ENCODE peak calls at places on chromosome 7, in ten cellular contexts. One of them, this sample, is unnamed.

GRCh38 chr7:21844742-21845141 is 101.0 kb downstream of the CDCA7L start:
- DNase-seq in sigmoid colon: no peak
- DNase-seq in adrenal gland: no peak
- DNase-seq in uterus: no peak
- DNase-seq in ovary: no peak
- DNase-seq in heart left ventricle: no peak
- DNase-seq in HCT116: no peak
- DNase-seq in Peyer's patch: no peak
- DNase-seq in A549: no peak
- DNase-seq in transverse colon: no peak
- DNase-seq in this sample: no peak

GRCh38 chr7:130853503-130854279 is 119.7 kb upstream of the KLF14 start:
- DNase-seq in adrenal gland: no peak
- DNase-seq in sigmoid colon: no peak
- DNase-seq in A549: peak; percentile 57
- DNase-seq in uterus: no peak
- DNase-seq in ovary: no peak
- DNase-seq in HCT116: peak; percentile 96
- DNase-seq in Peyer's patch: no peak
- DNase-seq in heart left ventricle: no peak
- DNase-seq in transverse colon: no peak
- DNase-seq in this sample: no peak

GRCh38 chr7:37657798-37658197 is 25.8 kb upstream of the GPR141 start:
- DNase-seq in Peyer's patch: no peak
- DNase-seq in heart left ventricle: no peak
- DNase-seq in A549: no peak
- DNase-seq in ovary: no peak
- DNase-seq in sigmoid colon: no peak
- DNase-seq in adrenal gland: no peak
- DNase-seq in uterus: no peak
- DNase-seq in HCT116: no peak
- DNase-seq in transverse colon: no peak
- DNase-seq in this sample: no peak

GRCh38 chr7:104541897-104542296 is 213.5 kb downstream of the LHFPL3 start:
- DNase-seq in uterus: no peak
- DNase-seq in adrenal gland: no peak
- DNase-seq in A549: no peak
- DNase-seq in sigmoid colon: no peak
- DNase-seq in HCT116: no peak
- DNase-seq in transverse colon: no peak
- DNase-seq in ovary: no peak
- DNase-seq in Peyer's patch: no peak
- DNase-seq in heart left ventricle: no peak
- DNase-seq in this sample: no peak

GRCh38 chr7:147586526-147586925 is 1004.0 kb upstream of the C7orf33 start:
- DNase-seq in uterus: no peak
- DNase-seq in heart left ventricle: no peak
- DNase-seq in Peyer's patch: no peak
- DNase-seq in ovary: no peak
- DNase-seq in HCT116: no peak
- DNase-seq in A549: no peak
- DNase-seq in adrenal gland: no peak
- DNase-seq in sigmoid colon: no peak
- DNase-seq in transverse colon: no peak
- DNase-seq in this sample: no peak

GRCh38 chr7:15566476-15566875 is 4.7 kb upstream of the AGMO start:
- DNase-seq in sigmoid colon: no peak
- DNase-seq in transverse colon: no peak
- DNase-seq in A549: no peak
- DNase-seq in adrenal gland: no peak
- DNase-seq in heart left ventricle: no peak
- DNase-seq in uterus: no peak
- DNase-seq in Peyer's patch: no peak
- DNase-seq in ovary: no peak
- DNase-seq in HCT116: no peak
- DNase-seq in this sample: no peak

GRCh38 chr7:35253680-35254495 is at the start of gene TBX20:
- DNase-seq in uterus: no peak
- DNase-seq in heart left ventricle: peak; percentile 89
- DNase-seq in Peyer's patch: no peak
- DNase-seq in adrenal gland: no peak
- DNase-seq in sigmoid colon: no peak
- DNase-seq in HCT116: no peak
- DNase-seq in A549: peak; percentile 79
- DNase-seq in ovary: no peak
- DNase-seq in transverse colon: peak; percentile 51
- DNase-seq in this sample: no peak

GRCh38 chr7:159107052-159107892 is 37.4 kb downstream of the VIPR2 start:
- DNase-seq in Peyer's patch: no peak
- DNase-seq in heart left ventricle: peak; percentile 28
- DNase-seq in HCT116: no peak
- DNase-seq in uterus: no peak
- DNase-seq in sigmoid colon: peak; percentile 50
- DNase-seq in adrenal gland: no peak
- DNase-seq in ovary: peak; percentile 32
- DNase-seq in transverse colon: no peak
- DNase-seq in A549: no peak
- DNase-seq in this sample: no peak

GRCh38 chr7:113730309-113730955 is 188.4 kb downstream of the PPP1R3A start:
- DNase-seq in transverse colon: no peak
- DNase-seq in HCT116: no peak
- DNase-seq in uterus: no peak
- DNase-seq in heart left ventricle: no peak
- DNase-seq in adrenal gland: no peak
- DNase-seq in ovary: no peak
- DNase-seq in Peyer's patch: no peak
- DNase-seq in A549: no peak
- DNase-seq in sigmoid colon: no peak
- DNase-seq in this sample: no peak

GRCh38 chr7:124072603-124073324 is 39.9 kb upstream of the TMEM229A start:
- DNase-seq in A549: no peak
- DNase-seq in heart left ventricle: no peak
- DNase-seq in Peyer's patch: no peak
- DNase-seq in HCT116: no peak
- DNase-seq in adrenal gland: no peak
- DNase-seq in uterus: no peak
- DNase-seq in transverse colon: no peak
- DNase-seq in ovary: no peak
- DNase-seq in sigmoid colon: no peak
- DNase-seq in this sample: no peak

GRCh38 chr7:118629898-118630469 is 405.5 kb downstream of the ANKRD7 start:
- DNase-seq in A549: no peak
- DNase-seq in HCT116: no peak
- DNase-seq in adrenal gland: no peak
- DNase-seq in heart left ventricle: no peak
- DNase-seq in uterus: no peak
- DNase-seq in sigmoid colon: no peak
- DNase-seq in ovary: no peak
- DNase-seq in transverse colon: no peak
- DNase-seq in Peyer's patch: no peak
- DNase-seq in this sample: no peak

DNA sequence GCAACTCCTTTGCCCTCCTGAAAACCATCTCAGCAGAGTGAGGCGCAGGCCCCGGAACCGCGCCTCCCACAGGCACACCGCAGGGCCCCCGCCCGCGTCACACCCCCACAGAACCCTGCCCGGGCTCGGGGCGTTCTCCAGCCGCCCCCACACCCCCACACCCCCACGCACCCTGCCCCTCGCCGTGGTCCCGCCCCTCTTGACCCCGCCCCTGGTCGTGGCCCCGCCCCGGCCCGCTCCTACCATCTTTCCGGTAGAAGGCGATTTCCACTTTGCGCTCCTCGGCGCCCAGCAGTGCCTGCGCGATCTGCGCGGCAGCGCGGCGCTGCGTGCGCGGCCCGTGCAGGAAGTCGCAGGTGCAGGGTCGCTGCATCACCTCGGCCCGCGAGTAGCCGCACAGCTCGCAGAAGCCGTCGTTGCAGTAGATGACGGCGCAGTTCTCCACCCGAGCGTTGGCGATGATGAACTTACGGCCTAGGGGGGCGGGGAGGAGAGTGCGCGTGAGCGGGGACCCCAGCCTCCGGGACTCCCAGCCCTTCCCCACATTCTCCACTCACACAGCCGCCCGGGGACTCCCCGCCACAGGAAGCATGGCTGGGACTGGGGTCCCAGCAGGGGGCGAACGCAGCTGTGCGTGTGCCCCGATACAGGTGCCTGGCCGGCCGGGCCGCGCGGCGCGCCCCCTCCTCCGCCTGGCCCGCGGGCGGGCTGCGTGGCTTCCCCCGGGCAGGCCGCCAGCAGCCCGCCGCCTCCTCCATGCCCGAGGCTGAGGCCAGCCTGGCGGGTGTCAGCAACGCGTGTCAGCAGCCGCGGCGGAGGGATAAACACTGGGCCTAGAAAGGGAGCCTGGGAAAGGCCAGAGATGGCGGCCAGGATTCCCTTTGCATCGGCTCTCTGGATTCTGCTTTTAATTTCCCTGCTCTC is 3.4 kb downstream of the KCNH2 start:
- DNase-seq in adrenal gland: peak; percentile 36
- DNase-seq in uterus: peak; percentile 78
- DNase-seq in heart left ventricle: peak; percentile 82
- DNase-seq in ovary: peak; percentile 79
- DNase-seq in sigmoid colon: peak; percentile 81
- DNase-seq in A549: peak; percentile 71
- DNase-seq in HCT116: peak; percentile 43
- DNase-seq in Peyer's patch: peak; percentile 90
- DNase-seq in transverse colon: peak; percentile 83
- DNase-seq in this sample: no peak
- TF ChIP-seq POLR2A in adrenal gland: no peak
- TF ChIP-seq POLR2A in uterus: peak; percentile 22
- TF ChIP-seq POLR2A in heart left ventricle: no peak
- TF ChIP-seq POLR2A in ovary: no peak
- TF ChIP-seq POLR2A in sigmoid colon: no peak
- TF ChIP-seq POLR2A in A549: peak; percentile 91
- TF ChIP-seq POLR2A in HCT116: peak; percentile 73
- TF ChIP-seq POLR2A in Peyer's patch: peak; percentile 19
- TF ChIP-seq POLR2A in transverse colon: peak; percentile 35
- TF ChIP-seq POLR2A in this sample: no peak

DNA sequence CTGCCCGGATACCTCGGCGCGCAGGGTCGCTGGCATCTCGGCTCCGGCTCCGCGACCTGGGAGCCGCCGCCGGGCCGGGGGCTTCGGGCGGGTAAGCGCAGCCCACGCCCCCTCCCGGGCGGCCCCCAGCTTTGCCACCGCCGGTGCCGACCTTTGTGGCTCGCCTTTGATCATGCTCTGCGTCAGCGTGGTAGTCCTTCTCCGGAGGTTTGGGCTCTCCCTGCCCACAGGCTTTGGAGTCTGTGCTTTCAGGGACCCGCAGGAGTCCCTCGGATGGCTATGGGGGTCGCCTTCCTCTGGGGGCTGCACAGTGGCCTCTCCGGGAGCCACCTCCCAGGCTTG is 7.3 kb downstream of the ATP6V1F start:
- DNase-seq in Peyer's patch: no peak
- DNase-seq in uterus: no peak
- DNase-seq in heart left ventricle: no peak
- DNase-seq in HCT116: no peak
- DNase-seq in ovary: no peak
- DNase-seq in sigmoid colon: no peak
- DNase-seq in transverse colon: no peak
- DNase-seq in A549: no peak
- DNase-seq in adrenal gland: no peak
- DNase-seq in this sample: no peak
- TF ChIP-seq CTCF in Peyer's patch: no peak
- TF ChIP-seq CTCF in uterus: no peak
- TF ChIP-seq CTCF in heart left ventricle: no peak
- TF ChIP-seq CTCF in HCT116: no peak
- TF ChIP-seq CTCF in ovary: no peak
- TF ChIP-seq CTCF in sigmoid colon: no peak
- TF ChIP-seq CTCF in transverse colon: no peak
- TF ChIP-seq CTCF in A549: no peak
- TF ChIP-seq CTCF in adrenal gland: no peak
- TF ChIP-seq CTCF in this sample: no peak

GRCh38 chr7:100696123-100696521 is 2.1 kb upstream of the GIGYF1 start:
- DNase-seq in A549: no peak
- DNase-seq in transverse colon: no peak
- DNase-seq in heart left ventricle: no peak
- DNase-seq in sigmoid colon: no peak
- DNase-seq in adrenal gland: no peak
- DNase-seq in uterus: no peak
- DNase-seq in Peyer's patch: no peak
- DNase-seq in HCT116: no peak
- DNase-seq in ovary: no peak
- DNase-seq in this sample: no peak
- H3K4me3 ChIP-seq in A549: no peak overlapping the region
- H3K4me3 ChIP-seq in transverse colon: no peak overlapping the region
- H3K4me3 ChIP-seq in heart left ventricle: no peak overlapping the region
- H3K4me3 ChIP-seq in sigmoid colon: no peak overlapping the region
- H3K4me3 ChIP-seq in adrenal gland: no peak overlapping the region
- H3K4me3 ChIP-seq in uterus: no peak overlapping the region
- H3K4me3 ChIP-seq in Peyer's patch: no peak overlapping the region
- H3K4me3 ChIP-seq in HCT116: no peak overlapping the region
- H3K4me3 ChIP-seq in ovary: no peak overlapping the region
- H3K4me3 ChIP-seq in this sample: no peak overlapping the region

GRCh38 chr7:132966731-132967130 is 115.2 kb downstream of the CHCHD3 start:
- DNase-seq in A549: no peak
- DNase-seq in HCT116: no peak
- DNase-seq in adrenal gland: no peak
- DNase-seq in transverse colon: no peak
- DNase-seq in uterus: no peak
- DNase-seq in heart left ventricle: no peak
- DNase-seq in sigmoid colon: no peak
- DNase-seq in ovary: no peak
- DNase-seq in Peyer's patch: no peak
- DNase-seq in this sample: no peak
- TF ChIP-seq POLR2A in A549: no peak
- TF ChIP-seq POLR2A in HCT116: no peak
- TF ChIP-seq POLR2A in adrenal gland: no peak
- TF ChIP-seq POLR2A in transverse colon: no peak
- TF ChIP-seq POLR2A in uterus: no peak
- TF ChIP-seq POLR2A in heart left ventricle: no peak
- TF ChIP-seq POLR2A in sigmoid colon: no peak
- TF ChIP-seq POLR2A in ovary: no peak
- TF ChIP-seq POLR2A in Peyer's patch: no peak
- TF ChIP-seq POLR2A in this sample: no peak

DNA sequence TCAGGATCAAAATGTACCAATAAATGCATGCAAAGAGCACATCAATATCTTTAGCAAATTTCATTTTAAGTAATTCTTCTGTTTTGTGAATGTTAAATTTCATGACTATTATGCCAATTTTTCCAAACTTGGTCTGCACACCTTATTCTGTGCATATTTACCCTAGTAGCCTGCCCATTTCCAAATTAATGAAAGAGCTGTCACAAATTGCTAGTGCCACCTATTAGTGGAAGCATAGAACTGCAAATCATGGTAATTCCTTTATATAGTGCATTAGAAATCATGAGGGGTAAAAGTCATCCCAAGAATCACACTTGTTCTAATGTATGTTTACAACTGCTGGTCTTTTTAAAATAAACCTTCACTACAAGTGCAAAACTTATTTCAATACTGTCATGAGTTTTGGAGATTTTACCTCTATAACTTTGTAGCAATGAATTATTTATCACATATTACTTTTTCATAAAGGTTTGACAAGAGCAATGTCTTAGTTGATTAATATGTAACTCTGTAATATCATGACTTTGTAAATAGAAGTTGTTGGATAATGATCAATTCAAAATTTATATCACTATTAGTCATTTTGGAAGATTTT is 5.7 kb downstream of the SEMA3A start:
- DNase-seq in A549: no peak
- DNase-seq in transverse colon: no peak
- DNase-seq in adrenal gland: no peak
- DNase-seq in Peyer's patch: no peak
- DNase-seq in heart left ventricle: no peak
- DNase-seq in ovary: no peak
- DNase-seq in sigmoid colon: no peak
- DNase-seq in HCT116: no peak
- DNase-seq in uterus: no peak
- DNase-seq in this sample: no peak
- TF ChIP-seq CTCF in A549: peak; percentile 58
- TF ChIP-seq CTCF in transverse colon: peak; percentile 13
- TF ChIP-seq CTCF in adrenal gland: no peak
- TF ChIP-seq CTCF in Peyer's patch: no peak
- TF ChIP-seq CTCF in heart left ventricle: peak; percentile 46
- TF ChIP-seq CTCF in ovary: no peak
- TF ChIP-seq CTCF in sigmoid colon: no peak
- TF ChIP-seq CTCF in HCT116: peak; percentile 35
- TF ChIP-seq CTCF in uterus: peak; percentile 14
- TF ChIP-seq CTCF in this sample: no peak